ENCODE peak calls at places on chromosomes 16 and 17, in four cellular contexts. B, H, U and Q are unnamed samples.
A peak's percentile ranks its signal among the peaks of the same experiment; 100 is the strongest.

GRCh38 chr16:51402239-51402638 is 251.2 kb upstream of the SALL1 start:
- DNase-seq in B (no peak), H (no peak), U (no peak), Q (no peak)

GRCh38 chr16:2520097-2520783 is at the start of gene AMDHD2:
- DNase-seq in H (peak; percentile 68), B (peak; percentile 90), U (peak; percentile 95), Q (peak; percentile 34)

GRCh38 chr16:69820926-69821541 is 58.9 kb downstream of the WWP2 start:
- DNase-seq in B (no peak), U (no peak), H (peak; percentile 81), Q (no peak)

GRCh38 chr17:43662432-43663141 is 865 bp upstream of the MEOX1 start:
- DNase-seq in B (no peak), U (no peak), H (no peak), Q (peak; percentile 75)

GRCh38 chr16:4859190-4859899 is 12.1 kb downstream of the UBN1 start:
- DNase-seq in H (no peak), B (no peak), U (no peak), Q (no peak)

GRCh38 chr17:16511515-16511914 is 19.5 kb upstream of the LRRC75A start:
- DNase-seq in B (no peak), U (no peak), H (no peak), Q (no peak)

GRCh38 chr17:28951428-28951990 is at the start of gene PHF12:
- DNase-seq in H (peak; percentile 100), U (peak; percentile 100), B (peak; percentile 92), Q (peak; percentile 99)

GRCh38 chr16:31876955-31877828 is 3.6 kb downstream of the ZNF267 start:
- DNase-seq in H (peak; percentile 87), B (no peak), U (peak; percentile 24), Q (peak; percentile 94)

GRCh38 chr17:48593126-48593829 is at the start of gene HOXB5:
- DNase-seq in U (no peak), B (no peak), H (no peak), Q (no peak)

GRCh38 chr16:2686912-2687507 is 4.7 kb downstream of the KCTD5 start:
- DNase-seq in H (no peak), U (peak; percentile 44), B (no peak), Q (peak; percentile 34)

GRCh38 chr16:17541324-17541723 is 70.6 kb upstream of the XYLT1 start:
- DNase-seq in H (no peak), B (no peak), U (no peak), Q (no peak)

GRCh38 chr16:55773859-55774549 is 58.9 kb downstream of the CES1 start:
- DNase-seq in H (no peak), U (no peak), B (no peak), Q (no peak)

GRCh38 chr16:4649744-4650442 is 25.3 kb downstream of the MGRN1 start:
- DNase-seq in H (no peak), B (no peak), U (peak; percentile 18), Q (no peak)

GRCh38 chr17:2883544-2884203 is 87.4 kb downstream of the RAP1GAP2 start:
- DNase-seq in U (no peak), H (peak; percentile 39), B (no peak), Q (no peak)

GRCh38 chr16:28491080-28491969 is 549 bp downstream of the CLN3 start:
- DNase-seq in H (peak; percentile 49), B (peak; percentile 40), U (peak; percentile 74), Q (no peak)

GRCh38 chr17:27282054-27282501 is 11.8 kb upstream of the WSB1 start:
- DNase-seq in H (no peak), B (no peak), U (no peak), Q (peak; percentile 49)

DNA sequence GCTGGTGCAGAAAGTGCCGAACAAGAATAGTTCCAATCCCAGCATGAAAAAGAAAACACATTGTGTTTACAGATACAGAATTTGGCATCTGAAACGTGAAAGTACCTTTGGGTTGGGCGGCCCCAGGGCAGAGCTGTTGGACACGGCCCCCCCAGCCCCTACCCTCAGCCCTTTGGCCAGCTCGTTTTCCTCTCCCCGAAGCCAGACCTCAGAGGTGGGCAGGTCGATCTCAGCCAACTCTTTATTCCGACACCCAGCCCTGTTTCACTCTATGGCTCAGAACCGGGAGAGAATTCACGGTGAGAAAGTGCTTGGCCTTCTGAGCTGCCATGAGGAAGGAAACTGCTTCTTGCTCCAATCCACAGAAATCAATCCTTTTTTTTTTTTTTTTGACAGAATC is 11.3 kb downstream of the NTN1 start:
- DNase-seq in U (no peak), H (no peak), B (no peak), Q (no peak)
- TF ChIP-seq TARDBP in U (no peak), H (no peak), B (no peak), Q (no peak)

GRCh38 chr16:86437348-86437747 is 73.0 kb upstream of the FOXF1 start:
- DNase-seq in B (no peak), H (no peak), U (no peak), Q (no peak)
- TF ChIP-seq TARDBP in B (no peak), H (no peak), U (no peak), Q (no peak)

DNA sequence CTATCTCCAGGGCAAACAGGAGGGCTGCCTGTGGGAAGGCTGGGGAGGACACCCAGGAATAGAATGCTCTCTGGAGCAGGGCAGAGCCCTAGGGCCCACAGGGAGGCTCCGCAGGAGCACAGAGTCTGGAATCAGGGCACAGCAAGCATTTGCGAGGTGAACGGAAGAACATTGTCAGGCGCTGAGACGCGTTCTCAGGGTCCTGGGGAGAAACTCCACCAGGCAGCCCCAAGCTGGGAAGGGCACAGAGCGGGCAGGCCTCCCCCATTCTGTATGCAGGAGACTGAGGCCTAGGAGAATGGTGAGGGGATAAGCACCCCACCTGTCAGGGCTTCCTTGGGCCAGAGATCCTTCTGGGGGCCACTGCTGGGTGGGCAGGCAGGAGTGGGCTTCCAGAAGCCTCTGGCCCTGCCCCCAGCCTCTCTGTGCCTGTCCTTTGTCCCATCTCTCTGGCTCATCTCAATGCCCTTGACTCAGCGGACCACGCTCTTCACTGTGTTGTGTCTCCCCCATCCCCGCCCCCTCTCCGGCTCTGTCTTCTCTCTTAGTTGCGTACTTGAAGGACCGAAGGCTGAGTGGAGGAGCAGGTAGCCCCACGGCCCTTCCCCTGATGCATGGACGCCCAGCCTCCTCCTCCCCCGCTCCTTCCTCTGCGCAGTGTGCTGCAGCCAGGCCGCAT is 5.1 kb upstream of the SETD6 start:
- DNase-seq in B (no peak), U (no peak), H (no peak), Q (no peak)
- TF ChIP-seq TARDBP in B (no peak), U (no peak), H (no peak), Q (no peak)

DNA sequence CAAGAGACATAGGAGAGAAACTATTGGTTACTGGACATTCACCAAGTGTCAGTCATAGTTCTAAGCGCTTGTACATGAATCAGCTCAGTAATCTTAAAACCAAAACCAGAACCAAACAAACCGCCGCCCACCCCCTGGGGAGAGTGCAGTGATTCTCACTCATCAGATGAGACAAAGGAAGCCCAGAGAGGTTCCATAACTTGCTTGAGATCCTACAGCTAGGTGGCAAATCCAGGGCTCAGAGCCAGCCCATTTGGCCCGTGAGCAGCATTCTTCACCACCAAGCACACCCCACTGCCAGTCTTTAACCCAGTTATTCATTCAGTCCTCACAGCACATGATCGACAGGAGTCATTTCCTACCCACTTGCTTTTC is 37.2 kb upstream of the RGS9 start:
- DNase-seq in U (peak; percentile 40), B (no peak), H (peak; percentile 29), Q (peak; percentile 84)
- TF ChIP-seq TARDBP in U (no peak), B (no peak), H (no peak), Q (peak; percentile 35)

DNA sequence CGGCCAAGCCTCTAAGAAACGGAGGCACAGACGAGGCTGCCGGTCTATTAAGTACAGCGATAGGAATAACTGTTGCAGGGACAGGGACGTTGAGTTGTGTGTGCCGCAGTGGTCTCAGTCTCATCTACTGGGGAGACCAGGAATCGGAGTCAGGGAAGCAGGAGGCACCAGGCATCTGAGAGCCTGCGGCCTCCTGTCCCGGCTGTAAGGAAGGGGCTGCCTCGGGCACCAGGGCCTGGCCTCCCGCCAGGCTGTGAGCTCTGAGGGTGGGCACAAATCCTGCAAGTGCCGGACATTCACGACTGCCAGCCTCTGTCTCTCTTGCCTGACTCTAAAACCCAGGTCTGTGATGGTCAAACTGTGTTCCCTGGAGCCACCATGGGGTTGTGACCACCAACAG is 76.0 kb downstream of the ARHGAP23 start:
- DNase-seq in B (no peak), U (no peak), H (no peak), Q (no peak)
- TF ChIP-seq TARDBP in B (no peak), U (no peak), H (no peak), Q (no peak)

DNA sequence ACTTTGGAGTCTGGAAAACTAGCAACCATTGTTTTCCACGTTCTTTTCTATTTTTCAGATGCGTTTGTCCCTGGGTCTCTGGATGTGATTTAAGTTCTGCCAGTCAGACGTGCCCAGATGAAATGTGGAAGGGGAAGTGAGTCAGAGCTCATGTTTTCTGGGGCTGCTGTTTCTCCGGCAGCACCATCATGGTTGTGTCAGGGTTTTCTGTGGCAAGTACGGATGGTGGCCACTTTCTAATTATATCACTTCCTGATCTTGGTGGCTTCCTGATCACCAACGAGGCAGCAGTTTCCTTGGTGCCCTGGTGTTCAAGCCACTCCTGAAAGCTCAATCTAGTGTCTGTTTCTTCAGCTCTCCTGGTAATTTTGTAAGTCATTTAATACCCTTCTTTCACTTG is 31.4 kb upstream of the PMFBP1 start:
- DNase-seq in B (no peak), H (no peak), U (no peak), Q (peak; percentile 49)
- TF ChIP-seq TARDBP in B (no peak), H (no peak), U (no peak), Q (no peak)